ENCODE peak calls at places on chromosomes 3 and 15, in ten cellular contexts. E, Y, T, D, A, N, S, I, P and J are unnamed samples.

GRCh38 chr3:52487788-52488691 is 7.1 kb upstream of the STAB1 start:
- DNase-seq in E (no peak), Y (no peak), T (no peak), D (no peak), A (no peak), N (no peak), S (no peak), I (no peak), P (no peak), J (no peak)

GRCh38 chr3:109188726-109189125 is 52.2 kb downstream of the C3orf85 start:
- DNase-seq in E (no peak), Y (no peak), T (no peak), D (no peak), A (no peak), N (peak; percentile 10), S (no peak), I (no peak), P (no peak), J (no peak)

GRCh38 chr3:112074616-112075497 is 11.3 kb upstream of the C3orf52 start:
- DNase-seq in E (peak; percentile 94), Y (no peak), T (no peak), D (peak; percentile 84), A (peak; percentile 55), N (peak; percentile 61), S (peak; percentile 60), I (peak; percentile 89), P (no peak), J (peak; percentile 63)

GRCh38 chr3:16407365-16407764 is 106.1 kb downstream of the RFTN1 start:
- DNase-seq in E (no peak), Y (no peak), T (no peak), D (no peak), A (no peak), N (no peak), S (no peak), I (no peak), P (no peak), J (no peak)

GRCh38 chr3:138608322-138609214 is at the start of gene FAIM:
- DNase-seq in E (peak; percentile 66), Y (peak; percentile 81), T (no peak), D (no peak), A (peak; percentile 84), N (peak; percentile 82), S (peak; percentile 75), I (peak; percentile 85), P (peak; percentile 22), J (peak; percentile 27)

GRCh38 chr3:39268554-39268910 is 11.3 kb downstream of the CX3CR1 start:
- DNase-seq in E (no peak), Y (no peak), T (no peak), D (no peak), A (no peak), N (no peak), S (no peak), I (no peak), P (no peak), J (no peak)

GRCh38 chr15:48422401-48422800 is 91.2 kb downstream of the DUT start:
- DNase-seq in E (peak; percentile 38), Y (no peak), T (no peak), D (no peak), A (no peak), N (no peak), S (no peak), I (peak; percentile 57), P (no peak), J (no peak)

GRCh38 chr3:148518520-148518919 is 179.2 kb upstream of the AGTR1 start:
- DNase-seq in E (no peak), Y (no peak), T (no peak), D (no peak), A (no peak), N (no peak), S (no peak), I (no peak), P (no peak), J (no peak)

GRCh38 chr15:69895202-69895601 is 202.5 kb downstream of the TLE3 start:
- DNase-seq in E (no peak), Y (no peak), T (no peak), D (no peak), A (no peak), N (no peak), S (no peak), I (no peak), P (no peak), J (no peak)
- H3K4me3 ChIP-seq in E (no peak overlapping the region), Y (no peak overlapping the region), T (no peak overlapping the region), D (no peak overlapping the region), A (no peak overlapping the region), N (no peak overlapping the region), S (no peak overlapping the region), I (no peak overlapping the region), P (no peak overlapping the region), J (no peak overlapping the region)

GRCh38 chr3:15181964-15182363 is 24.1 kb upstream of the CAPN7 start:
- DNase-seq in E (no peak), Y (no peak), T (no peak), D (no peak), A (no peak), N (no peak), S (no peak), I (no peak), P (no peak), J (no peak)

GRCh38 chr3:15175590-15175989 is 30.5 kb upstream of the CAPN7 start:
- DNase-seq in E (no peak), Y (no peak), T (no peak), D (no peak), A (no peak), N (no peak), S (no peak), I (no peak), P (no peak), J (no peak)

GRCh38 chr3:15181511-15181910 is 24.5 kb upstream of the CAPN7 start:
- DNase-seq in E (no peak), Y (no peak), T (no peak), D (no peak), A (no peak), N (no peak), S (no peak), I (no peak), P (no peak), J (no peak)

GRCh38 chr3:15174953-15175352 is 31.1 kb upstream of the CAPN7 start:
- DNase-seq in E (no peak), Y (no peak), T (no peak), D (no peak), A (no peak), N (no peak), S (no peak), I (no peak), P (no peak), J (no peak)

DNA sequence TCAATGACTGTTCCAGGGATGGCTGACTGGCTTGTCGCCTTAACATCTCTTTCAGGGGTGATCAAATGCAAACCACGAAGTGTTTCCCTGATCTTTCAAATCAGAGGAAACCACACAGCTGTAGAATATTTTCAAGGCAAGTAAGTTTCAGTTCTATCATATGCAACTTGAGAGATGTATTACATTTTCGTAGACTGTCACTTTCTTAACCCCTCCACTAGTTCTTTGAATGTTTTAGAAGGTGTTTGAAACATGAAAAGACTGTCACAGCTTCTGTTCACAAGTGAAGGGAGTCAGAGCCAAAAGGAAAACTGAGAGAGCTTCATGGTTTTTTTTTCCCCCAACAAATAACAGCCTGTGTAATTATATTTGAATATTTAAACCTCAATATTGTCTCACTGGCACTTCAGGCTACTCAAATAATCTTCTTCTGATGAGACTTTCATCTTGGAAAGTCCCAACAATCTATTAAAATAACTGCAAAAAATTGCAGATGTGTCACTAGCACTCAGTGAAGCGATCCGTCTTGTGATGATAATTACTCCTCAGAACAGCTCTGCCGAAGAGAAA is 25.9 kb upstream of the CAPN7 start:
- DNase-seq in E (no peak), Y (no peak), T (no peak), D (no peak), A (no peak), N (no peak), S (no peak), I (no peak), P (no peak), J (no peak)
- H3K4me3 ChIP-seq in E (no peak overlapping the region), Y (no peak overlapping the region), T (no peak overlapping the region), D (no peak overlapping the region), A (no peak overlapping the region), N (no peak overlapping the region), S (no peak overlapping the region), I (no peak overlapping the region), P (no peak overlapping the region), J (no peak overlapping the region)

GRCh38 chr15:97129684-97130083 is 799.2 kb downstream of the NR2F2 start:
- DNase-seq in E (no peak), Y (no peak), T (no peak), D (no peak), A (no peak), N (no peak), S (no peak), I (no peak), P (no peak), J (no peak)

GRCh38 chr15:97126556-97127233 is 796.2 kb downstream of the NR2F2 start:
- DNase-seq in E (no peak), Y (no peak), T (no peak), D (no peak), A (no peak), N (no peak), S (no peak), I (peak; percentile 0), P (no peak), J (no peak)

DNA sequence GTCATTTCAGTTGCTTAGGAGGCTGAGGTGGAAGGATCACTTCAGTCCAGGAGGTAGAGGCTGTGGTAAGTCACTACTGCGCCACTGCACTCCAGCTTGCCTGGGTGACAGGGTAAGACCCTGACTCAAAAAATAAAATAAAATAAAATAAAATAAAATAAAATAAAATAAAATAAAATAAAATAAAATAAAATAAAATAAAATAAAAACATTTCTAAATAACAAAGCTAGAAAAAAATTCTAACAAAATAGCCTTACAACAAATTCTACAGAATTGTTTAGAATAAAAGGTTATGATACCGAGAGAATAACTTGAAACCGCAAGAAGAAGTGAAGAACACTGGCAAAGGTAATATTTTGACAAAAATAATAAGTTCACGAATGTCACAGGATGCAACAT is 794.3 kb downstream of the NR2F2 start:
- DNase-seq in E (no peak), Y (no peak), T (no peak), D (no peak), A (no peak), N (no peak), S (no peak), I (no peak), P (no peak), J (no peak)
- H3K4me3 ChIP-seq in E (no peak overlapping the region), Y (no peak overlapping the region), T (no peak overlapping the region), D (no peak overlapping the region), A (no peak overlapping the region), N (no peak overlapping the region), S (no peak overlapping the region), I (no peak overlapping the region), P (no peak overlapping the region), J (no peak overlapping the region)

GRCh38 chr3:197714251-197714650 is 22.5 kb downstream of the RUBCN start:
- DNase-seq in E (no peak), Y (no peak), T (no peak), D (no peak), A (no peak), N (no peak), S (no peak), I (no peak), P (no peak), J (no peak)

GRCh38 chr3:197713477-197713822 is 23.3 kb downstream of the RUBCN start:
- DNase-seq in E (no peak), Y (no peak), T (no peak), D (no peak), A (no peak), N (no peak), S (no peak), I (no peak), P (no peak), J (no peak)

GRCh38 chr3:197706658-197707057 is 30.0 kb downstream of the RUBCN start:
- DNase-seq in E (no peak), Y (no peak), T (no peak), D (no peak), A (no peak), N (no peak), S (no peak), I (no peak), P (no peak), J (no peak)

GRCh38 chr3:197709135-197709534 is 27.6 kb downstream of the RUBCN start:
- DNase-seq in E (no peak), Y (no peak), T (no peak), D (no peak), A (no peak), N (no peak), S (peak; percentile 30), I (no peak), P (no peak), J (no peak)

DNA sequence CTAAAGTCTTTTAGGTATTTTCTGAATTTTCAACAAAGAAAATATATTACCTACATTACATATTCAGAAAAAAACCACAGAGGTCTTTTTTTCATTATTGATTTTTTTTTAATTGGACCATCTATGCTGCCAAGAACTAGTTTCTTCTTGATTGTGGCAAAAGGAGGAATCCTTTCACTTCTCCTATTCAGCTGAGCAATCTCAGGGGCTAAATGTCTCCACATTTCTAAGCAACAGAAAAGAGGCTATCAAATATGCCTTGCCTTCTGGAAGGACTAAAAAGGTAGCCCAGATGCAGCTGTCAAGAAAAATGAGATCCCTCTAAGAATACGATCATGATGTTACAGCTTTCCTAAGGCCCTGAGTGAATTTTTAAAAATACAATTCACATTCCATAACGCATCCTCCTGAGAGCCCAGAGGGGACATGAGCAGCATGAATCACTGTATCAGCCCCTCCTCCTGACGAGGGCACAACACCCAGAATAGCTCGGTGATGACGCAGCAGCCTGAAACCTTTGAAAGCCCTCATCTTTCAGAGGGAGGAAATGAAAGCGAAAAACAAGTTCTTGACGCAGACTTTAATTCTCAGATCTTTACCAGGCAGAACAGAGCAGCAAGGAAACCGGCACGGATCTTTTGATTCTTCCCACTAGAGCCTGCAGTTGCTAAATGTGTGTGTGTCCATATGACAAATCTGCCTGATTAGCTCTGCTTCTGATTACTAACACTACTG is 24.6 kb downstream of the RUBCN start:
- DNase-seq in E (peak; percentile 98), Y (peak; percentile 94), T (peak; percentile 36), D (peak; percentile 96), A (peak; percentile 86), N (peak; percentile 85), S (peak; percentile 87), I (peak; percentile 99), P (peak; percentile 89), J (peak; percentile 88)
- H3K4me3 ChIP-seq in E (peak overlapping the region; percentile 56), Y (peak overlapping the region; percentile 82), T (no peak overlapping the region), D (peak overlapping the region; percentile 44), A (peak overlapping the region; percentile 29), N (no peak overlapping the region), S (peak overlapping the region; percentile 20), I (peak overlapping the region; percentile 73), P (peak overlapping the region; percentile 28), J (peak overlapping the region; percentile 37)